ENCODE peak calls at places on chromosomes 6 and 20, in six cellular contexts. I is psoas muscle, M is GM12865, C is astrocyte of the spinal cord, B is pancreas, G is tibial nerve. F is an unnamed sample.

GRCh38 chr6:160992323-160993314 is 1.1 kb downstream of the MAP3K4 start:
- DNase-seq in G (no peak), I (no peak), M (peak; percentile 56), C (peak; percentile 80), B (no peak), F (peak; percentile 86)

GRCh38 chr20:38222231-38222922 is 38.2 kb downstream of the KIAA1755 start:
- DNase-seq in C (peak; percentile 49), M (peak; percentile 59), I (peak; percentile 78), G (peak; percentile 64), B (peak; percentile 86), F (peak; percentile 62)

GRCh38 chr20:17782768-17783167 is 83.0 kb downstream of the BANF2 start:
- DNase-seq in I (no peak), M (peak; percentile 57), G (no peak), C (no peak), B (no peak), F (no peak)

GRCh38 chr20:63534831-63535651 is 2.1 kb downstream of the PTK6 start:
- DNase-seq in C (no peak), I (peak; percentile 55), G (no peak), B (peak; percentile 64), M (no peak), F (no peak)

GRCh38 chr6:158033751-158034702 is 52.4 kb downstream of the SYNJ2 start:
- DNase-seq in M (no peak), I (no peak), C (no peak), B (peak; percentile 71), G (no peak), F (no peak)

GRCh38 chr20:6697228-6697972 is 70.1 kb upstream of the BMP2 start:
- DNase-seq in C (no peak), G (no peak), B (no peak), M (no peak), I (no peak), F (no peak)

GRCh38 chr6:40350193-40350941 is 236.8 kb downstream of the LRFN2 start:
- DNase-seq in C (no peak), B (no peak), I (no peak), M (no peak), G (no peak), F (no peak)

GRCh38 chr6:105844275-105844848 is 241.8 kb upstream of the PRDM1 start:
- DNase-seq in C (no peak), B (no peak), G (no peak), M (no peak), I (peak; percentile 67), F (no peak)

GRCh38 chr6:113856571-113857564 is at the start of gene MARCKS:
- DNase-seq in G (peak; percentile 83), M (peak; percentile 93), I (peak; percentile 85), B (peak; percentile 90), C (peak; percentile 95), F (peak; percentile 96)

GRCh38 chr6:13004610-13005009 is 288.0 kb downstream of the PHACTR1 start:
- DNase-seq in C (no peak), M (no peak), B (no peak), I (no peak), G (no peak), F (no peak)

GRCh38 chr6:10478187-10479040 is 42.7 kb upstream of the GCNT2 start:
- DNase-seq in G (no peak), B (no peak), C (peak; percentile 30), M (peak; percentile 63), I (no peak), F (peak; percentile 60)

GRCh38 chr6:79813854-79814477 is 133.4 kb downstream of the ELOVL4 start:
- DNase-seq in B (peak; percentile 84), I (peak; percentile 66), G (peak; percentile 69), C (peak; percentile 61), M (peak; percentile 75), F (peak; percentile 84)

GRCh38 chr6:125195526-125195925 is 42.0 kb downstream of the TPD52L1 start:
- DNase-seq in I (no peak), C (no peak), B (no peak), G (no peak), M (no peak), F (no peak)

GRCh38 chr6:85483041-85483700 is 33.3 kb downstream of the NT5E start:
- DNase-seq in C (peak; percentile 76), I (peak; percentile 86), B (peak; percentile 97), G (peak; percentile 80), M (peak; percentile 79), F (peak; percentile 85)

GRCh38 chr6:116280161-116280959 is 630 bp upstream of the TSPYL1 start:
- DNase-seq in C (peak; percentile 30), G (no peak), I (no peak), M (peak; percentile 24), B (no peak), F (peak; percentile 45)

GRCh38 chr20:59004763-59005522 is 2.1 kb downstream of the CTSZ start:
- DNase-seq in M (peak; percentile 96), I (peak; percentile 73), C (no peak), G (peak; percentile 18), B (peak; percentile 58), F (no peak)

GRCh38 chr20:20915855-20916254 is 190.3 kb downstream of the LINC00237 start:
- DNase-seq in B (no peak), C (no peak), M (no peak), I (no peak), G (no peak), F (no peak)

GRCh38 chr6:2940851-2941250 is 30.5 kb downstream of the SERPINB6 start:
- DNase-seq in I (no peak), C (no peak), B (no peak), G (no peak), M (no peak), F (no peak)

GRCh38 chr20:40753472-40753871 is 64.4 kb upstream of the MAFB start:
- DNase-seq in I (no peak), B (no peak), G (no peak), C (no peak), M (no peak), F (peak; percentile 27)

DNA sequence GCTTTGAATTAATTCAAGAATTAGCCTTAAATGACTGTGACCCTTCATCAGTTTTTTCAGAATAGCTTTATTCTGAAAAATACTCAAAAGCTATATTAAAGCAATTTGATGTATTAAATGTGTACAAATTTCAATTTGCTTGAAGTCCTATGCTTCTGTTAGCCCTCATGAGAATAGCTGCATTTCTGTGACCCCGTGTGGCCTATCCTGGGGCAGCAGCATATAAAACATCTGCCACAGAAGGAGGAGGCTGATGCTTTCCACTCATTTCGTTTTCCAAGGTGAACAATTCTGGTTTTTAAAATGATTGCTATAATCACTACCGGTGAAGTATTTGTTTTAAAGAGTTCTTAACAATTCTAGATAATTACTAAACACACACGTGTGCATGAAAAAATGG is 360.3 kb downstream of the BTBD9 start:
- DNase-seq in C (no peak), B (no peak), I (no peak), G (no peak), M (no peak), F (no peak)
- TF ChIP-seq CTCF in C (no peak), B (no peak), I (no peak), G (no peak), M (peak; percentile 1), F (peak; percentile 41)

GRCh38 chr6:166194885-166195860 is 27.5 kb upstream of the TBXT start:
- DNase-seq in G (no peak), I (no peak), C (no peak), M (peak; percentile 59), B (no peak), F (no peak)
- H3K4me3 ChIP-seq in G (no peak overlapping the region), I (no peak overlapping the region), C (no peak overlapping the region), M (no peak overlapping the region), B (no peak overlapping the region), F (no peak overlapping the region)

DNA sequence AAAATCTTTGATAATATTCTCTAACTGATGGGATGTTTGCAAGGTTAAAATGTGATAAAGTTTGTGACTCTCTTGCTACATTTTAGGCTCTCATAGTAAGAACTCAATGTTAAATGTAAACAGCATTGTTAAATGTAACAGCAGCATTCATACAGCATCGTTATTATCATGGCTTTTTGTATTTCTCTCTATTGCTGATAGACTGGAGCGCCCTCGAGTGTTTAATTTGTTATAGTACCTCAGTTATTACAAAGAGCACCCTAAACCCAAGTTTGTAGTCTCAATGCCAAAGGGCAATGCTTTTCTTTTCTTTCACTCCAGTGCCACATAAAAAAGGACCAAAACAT is 14.9 kb upstream of the TTPAL start:
- DNase-seq in C (peak; percentile 29), M (peak; percentile 34), B (no peak), G (no peak), I (no peak), F (peak; percentile 66)
- TF ChIP-seq CTCF in C (peak; percentile 44), M (peak; percentile 35), B (no peak), G (peak; percentile 16), I (peak; percentile 17), F (peak; percentile 57)

GRCh38 chr6:26170181-26170580 is 83.0 kb downstream of the HFE start:
- DNase-seq in M (peak; percentile 50), G (no peak), C (no peak), I (no peak), B (no peak), F (no peak)
- H3K4me3 ChIP-seq in M (peak overlapping the region; percentile 84), G (no peak overlapping the region), C (no peak overlapping the region), I (no peak overlapping the region), B (no peak overlapping the region), F (no peak overlapping the region)

GRCh38 chr6:97456070-97456469 is 173.1 kb upstream of the MMS22L start:
- DNase-seq in B (no peak), C (no peak), M (no peak), G (no peak), I (no peak), F (peak; percentile 1)
- TF ChIP-seq CTCF in B (no peak), C (no peak), M (no peak), G (no peak), I (no peak), F (no peak)

F was measured in choroid plexus epithelial cell.